ENCODE peak calls at places on chromosome 18, in five cellular contexts. E, J, F, Q and B are unnamed samples.

GRCh38 chr18:72544092-72544886 is at the start of gene CBLN2:
- DNase-seq in J (no peak), E (peak), F (peak), Q (peak), B (peak)

GRCh38 chr18:55318864-55319516 is 269.0 kb downstream of the TCF4 start:
- DNase-seq in J (no peak), F (peak), E (no peak), Q (no peak), B (peak)

GRCh38 chr18:22320736-22321135 is 97.0 kb downstream of the CTAGE1 start:
- DNase-seq in Q (no peak), E (no peak), F (no peak), J (no peak), B (no peak)

GRCh38 chr18:58881469-58881868 is 16.8 kb downstream of the ZNF532 start:
- DNase-seq in F (no peak), Q (no peak), J (no peak), E (no peak), B (no peak)

GRCh38 chr18:59835656-59836379 is 64.0 kb upstream of the PMAIP1 start:
- DNase-seq in Q (no peak), F (no peak), J (no peak), E (no peak), B (peak)

GRCh38 chr18:68017385-68017784 is 500.9 kb upstream of the DSEL start:
- DNase-seq in Q (no peak), F (no peak), E (no peak), J (no peak), B (no peak)

GRCh38 chr18:35573531-35573930 is 8.0 kb upstream of the GALNT1 start:
- DNase-seq in F (no peak), J (no peak), Q (no peak), E (no peak), B (no peak)

GRCh38 chr18:49250819-49251388 is 209.5 kb downstream of the DYM start:
- DNase-seq in J (no peak), E (no peak), F (peak), Q (no peak), B (peak)

GRCh38 chr18:5142131-5142530 is 54.9 kb downstream of the AKAIN1 start:
- DNase-seq in Q (no peak), F (no peak), J (no peak), E (no peak), B (no peak)

GRCh38 chr18:79135924-79136323 is 66.7 kb downstream of the ATP9B start:
- DNase-seq in Q (no peak), F (no peak), J (no peak), E (no peak), B (no peak)

GRCh38 chr18:49030692-49031443 is 80.1 kb upstream of the SMAD7 start:
- DNase-seq in F (peak), J (peak), E (peak), Q (no peak), B (no peak)

GRCh38 chr18:24928479-24928878 is 423.5 kb downstream of the ZNF521 start:
- DNase-seq in J (no peak), E (no peak), Q (no peak), F (no peak), B (no peak)

GRCh38 chr18:12008181-12008767 is 27.0 kb downstream of the IMPA2 start:
- DNase-seq in Q (no peak), E (no peak), F (no peak), J (peak), B (no peak)

GRCh38 chr18:74289137-74289536 is 2.6 kb downstream of the CYB5A start:
- DNase-seq in J (no peak), F (peak), E (no peak), Q (no peak), B (peak)

GRCh38 chr18:8654482-8655451 is 45.5 kb downstream of the RAB12 start:
- DNase-seq in Q (no peak), J (no peak), F (peak), E (no peak), B (peak)

GRCh38 chr18:49814147-49814499 is 790 bp upstream of the ACAA2 start:
- DNase-seq in Q (no peak), J (no peak), E (peak), F (peak), B (peak)

GRCh38 chr18:7360606-7361170 is 129.8 kb downstream of the LRRC30 start:
- DNase-seq in Q (no peak), F (no peak), E (no peak), J (no peak), B (no peak)

GRCh38 chr18:48825101-48825745 is 125.5 kb downstream of the SMAD7 start:
- DNase-seq in F (peak), E (peak), J (peak), Q (peak), B (peak)

GRCh38 chr18:51447351-51447896 is 249.9 kb upstream of the MEX3C start:
- DNase-seq in F (no peak), E (no peak), J (no peak), Q (peak), B (no peak)

GRCh38 chr18:54240629-54241107 is 16.2 kb upstream of the MBD2 start:
- DNase-seq in Q (peak), E (peak), J (no peak), F (no peak), B (peak)

GRCh38 chr18:58195278-58195721 is 151.3 kb downstream of the NEDD4L start:
- DNase-seq in E (peak), Q (no peak), J (peak), F (no peak), B (no peak)

GRCh38 chr18:57807336-57808117 is 4.4 kb upstream of the ATP8B1 start:
- DNase-seq in E (no peak), Q (no peak), F (peak), J (peak), B (no peak)

GRCh38 chr18:3998698-3999333 is 456.3 kb downstream of the DLGAP1 start:
- DNase-seq in Q (no peak), F (peak), J (no peak), E (no peak), B (peak)
- TF ChIP-seq CTCF in Q (peak), F (peak), J (no peak), E (peak), B (peak)

GRCh38 chr18:62720766-62721613 is 5.6 kb downstream of the PHLPP1 start:
- DNase-seq in J (no peak), Q (no peak), E (no peak), F (no peak), B (no peak)
- H3K4me3 ChIP-seq in J (no peak), Q (no peak), E (no peak), F (no peak), B (no peak)

GRCh38 chr18:37266290-37266689 is 299.3 kb downstream of the CELF4 start:
- DNase-seq in J (no peak), Q (no peak), E (no peak), F (no peak), B (no peak)
- TF ChIP-seq CTCF in J (no peak), Q (no peak), E (no peak), F (no peak), B (no peak)

GRCh38 chr18:9846162-9846915 is 39.4 kb upstream of the TXNDC2 start:
- DNase-seq in J (no peak), Q (peak), F (peak), E (no peak), B (peak)

GRCh38 chr18:9845256-9845655 is 40.5 kb upstream of the TXNDC2 start:
- DNase-seq in F (no peak), Q (no peak), J (no peak), E (no peak), B (no peak)

GRCh38 chr18:9849407-9849961 is 36.3 kb upstream of the TXNDC2 start:
- DNase-seq in F (no peak), Q (peak), E (peak), J (peak), B (no peak)

GRCh38 chr18:9850297-9850696 is 35.5 kb upstream of the TXNDC2 start:
- DNase-seq in Q (no peak), F (no peak), E (no peak), J (no peak), B (no peak)

GRCh38 chr18:9848170-9848854 is 37.5 kb upstream of the TXNDC2 start:
- DNase-seq in Q (no peak), E (no peak), F (no peak), J (no peak), B (no peak)
- H3K4me3 ChIP-seq in Q (no peak), E (no peak), F (no peak), J (no peak), B (no peak)

DNA sequence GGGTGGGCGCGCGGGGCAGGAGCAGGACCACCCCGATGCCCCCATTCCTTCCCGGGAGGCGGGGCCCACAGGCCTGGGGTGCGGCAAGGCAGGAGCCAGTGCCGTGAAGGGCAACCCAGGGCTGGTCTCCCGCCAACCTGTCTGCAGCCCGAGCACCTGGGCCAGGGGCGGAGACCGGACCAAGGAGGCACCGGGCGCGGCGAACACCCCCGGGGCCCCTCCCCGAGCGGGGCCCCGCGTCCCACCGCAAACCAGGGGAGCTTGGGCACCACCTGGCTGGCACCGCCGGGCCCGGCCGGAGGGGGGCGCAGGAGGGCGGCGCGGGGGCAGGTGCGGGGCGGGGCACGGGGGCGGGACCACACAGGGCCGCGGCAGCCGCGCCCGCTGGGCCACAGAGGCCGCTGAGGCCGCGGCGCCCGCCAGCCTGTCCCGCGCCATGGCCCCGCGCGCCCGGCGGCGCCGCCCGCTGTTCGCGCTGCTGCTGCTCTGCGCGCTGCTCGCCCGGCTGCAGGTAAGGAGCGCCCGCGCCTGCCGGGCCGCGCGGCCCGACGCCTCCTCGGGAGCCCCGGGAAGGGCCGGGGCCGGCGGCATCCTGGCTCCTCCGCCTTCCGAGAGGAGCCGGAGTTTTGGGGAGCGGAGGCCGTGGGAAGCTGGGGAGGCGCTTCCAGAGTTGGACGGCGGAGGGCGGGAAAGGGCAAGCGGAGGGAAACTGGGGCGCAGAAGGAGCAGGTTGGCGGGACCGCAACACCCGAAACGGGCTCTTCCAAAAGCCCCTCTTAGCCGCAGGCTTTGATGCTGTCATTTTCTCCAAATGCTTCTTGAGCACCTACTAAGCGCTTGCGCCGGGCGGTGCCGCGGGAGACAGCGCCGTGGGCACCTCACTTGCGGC is at the start of gene TNFRSF11A:
- DNase-seq in F (no peak), Q (no peak), E (peak), J (peak), B (no peak)
- TF ChIP-seq CTCF in F (peak), Q (no peak), E (peak), J (peak), B (peak)

DNA sequence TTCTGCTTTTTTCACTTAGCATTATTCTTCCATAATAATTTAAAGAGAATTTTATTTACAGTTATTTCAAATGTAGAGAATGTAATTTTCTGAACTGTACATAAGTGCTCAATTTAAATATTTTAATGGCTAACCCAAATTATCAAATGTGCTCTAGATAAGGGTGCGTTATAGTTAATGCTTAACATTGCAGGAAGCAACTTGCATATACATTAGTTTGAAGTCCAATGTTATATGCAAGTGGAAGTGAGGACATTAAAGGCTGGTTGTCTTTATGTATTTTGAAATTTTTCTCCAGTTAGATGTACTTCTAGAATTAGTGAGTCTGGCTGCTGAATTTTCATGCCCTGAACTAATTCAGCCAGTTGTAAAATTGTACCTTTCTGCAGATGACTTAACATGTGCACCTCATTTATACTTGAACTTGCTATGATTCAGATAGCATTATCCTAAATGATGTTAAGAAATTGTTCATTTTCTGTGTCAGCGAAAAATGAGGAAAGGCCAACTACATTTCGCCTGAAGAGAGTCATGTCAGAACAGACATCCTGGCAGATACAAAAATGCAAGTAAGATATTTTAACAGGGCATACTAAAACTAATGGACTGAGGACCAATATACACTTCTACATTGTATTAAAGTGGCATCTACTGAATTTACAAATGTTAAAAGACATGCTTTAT is 59.2 kb upstream of the GAREM1 start:
- DNase-seq in E (no peak), Q (no peak), F (no peak), J (no peak), B (no peak)
- H3K4me3 ChIP-seq in E (no peak), Q (no peak), F (no peak), J (no peak), B (no peak)

GRCh38 chr18:34117319-34117718 is 107.4 kb downstream of the NOL4 start:
- DNase-seq in J (no peak), F (no peak), E (no peak), Q (no peak), B (no peak)

GRCh38 chr18:34121157-34121807 is 103.4 kb downstream of the NOL4 start:
- DNase-seq in F (peak), Q (no peak), E (no peak), J (no peak), B (peak)

GRCh38 chr18:34120294-34120693 is 104.4 kb downstream of the NOL4 start:
- DNase-seq in J (no peak), Q (no peak), E (no peak), F (no peak), B (peak)

GRCh38 chr18:34128436-34128835 is 96.3 kb downstream of the NOL4 start:
- DNase-seq in Q (no peak), F (peak), J (no peak), E (no peak), B (peak)

GRCh38 chr18:34122724-34123334 is 101.9 kb downstream of the NOL4 start:
- DNase-seq in E (no peak), Q (peak), J (peak), F (peak), B (peak)
- TF ChIP-seq CTCF in E (peak), Q (peak), J (peak), F (peak), B (peak)